ENCODE peak calls at places on chromosomes 7 and 10, in four cellular contexts. K is colonic mucosa, R is ovary, B is endodermal cell. J is an unnamed sample.

GRCh38 chr10:43817368-43817767 is 168.7 kb upstream of the ZNF32 start:
- DNase-seq in K (no peak), R (no peak), B (no peak), J (no peak)

GRCh38 chr10:67114945-67115344 is 189.1 kb downstream of the LRRTM3 start:
- DNase-seq in K (no peak), R (no peak), B (no peak), J (no peak)

GRCh38 chr10:13765641-13766341 is 179.0 kb downstream of the PRPF18 start:
- DNase-seq in K (peak; percentile 39), R (no peak), B (no peak), J (no peak)

GRCh38 chr7:137081276-137081675 is 212.8 kb downstream of the CHRM2 start:
- DNase-seq in K (no peak), R (no peak), B (no peak), J (no peak)

GRCh38 chr10:94890264-94891022 is 48.0 kb upstream of the CYP2C9 start:
- DNase-seq in K (no peak), R (no peak), B (peak; percentile 51), J (no peak)

GRCh38 chr7:78215199-78215598 is 416.6 kb downstream of the PHTF2 start:
- DNase-seq in K (no peak), R (no peak), B (no peak), J (no peak)

GRCh38 chr7:128347573-128348147 is 4.0 kb upstream of the RBM28 start:
- DNase-seq in K (no peak), R (peak; percentile 62), B (peak; percentile 78), J (peak; percentile 66)

GRCh38 chr7:877312-878232 is 1.2 kb downstream of the GET4 start:
- DNase-seq in K (peak; percentile 46), R (peak; percentile 63), B (peak; percentile 70), J (peak; percentile 41)

GRCh38 chr10:35152992-35153391 is 26.3 kb downstream of the CREM start:
- DNase-seq in K (no peak), R (no peak), B (no peak), J (no peak)

GRCh38 chr7:151876899-151877777 is at the start of gene PRKAG2:
- DNase-seq in K (peak; percentile 77), R (peak; percentile 84), B (peak; percentile 77), J (peak; percentile 62)

GRCh38 chr7:45092100-45092930 is 3.5 kb upstream of the NACAD start:
- DNase-seq in K (no peak), R (no peak), B (peak; percentile 45), J (no peak)

GRCh38 chr7:49597805-49598204 is 175.6 kb upstream of the VWC2 start:
- DNase-seq in K (no peak), R (no peak), B (no peak), J (no peak)

GRCh38 chr7:99824091-99824490 is 3.7 kb upstream of the CYP3A43 start:
- DNase-seq in K (no peak), R (no peak), B (peak; percentile 27), J (no peak)

GRCh38 chr10:110408943-110409342 is 88.8 kb upstream of the DUSP5 start:
- DNase-seq in K (no peak), R (no peak), B (no peak), J (no peak)

GRCh38 chr10:104120061-104120460 is 1.9 kb upstream of the SFR1 start:
- DNase-seq in K (no peak), R (no peak), B (no peak), J (no peak)

GRCh38 chr7:73314271-73314670 is 5.6 kb upstream of the NSUN5 start:
- DNase-seq in K (no peak), R (no peak), B (no peak), J (no peak)

GRCh38 chr10:47134166-47134565 is 165.8 kb upstream of the GDF10 start:
- DNase-seq in K (no peak), R (no peak), B (no peak), J (no peak)

GRCh38 chr10:44963772-44964633 is 4.4 kb downstream of the RASSF4 start:
- DNase-seq in K (peak; percentile 59), R (no peak), B (no peak), J (peak; percentile 90)

GRCh38 chr10:112821042-112821441 is 129.0 kb upstream of the TCF7L2 start:
- DNase-seq in K (no peak), R (no peak), B (no peak), J (no peak)

GRCh38 chr10:79430506-79430905 is 14.9 kb downstream of the ZCCHC24 start:
- DNase-seq in K (no peak), R (peak; percentile 27), B (no peak), J (no peak)

GRCh38 chr10:79188154-79188763 is 119.5 kb downstream of the ZMIZ1 start:
- DNase-seq in K (peak; percentile 74), R (peak; percentile 58), B (no peak), J (peak; percentile 45)

GRCh38 chr10:6493521-6494451 is 86.3 kb downstream of the PRKCQ start:
- DNase-seq in K (no peak), R (no peak), B (no peak), J (no peak)

GRCh38 chr10:10798543-10799192 is 219.0 kb upstream of the CELF2 start:
- DNase-seq in K (no peak), R (peak; percentile 73), B (peak; percentile 69), J (peak; percentile 22)

GRCh38 chr7:78359836-78360235 is 561.3 kb downstream of the PHTF2 start:
- DNase-seq in K (no peak), R (no peak), B (no peak), J (no peak)

GRCh38 chr7:138565451-138566114 is 105.5 kb downstream of the TRIM24 start:
- DNase-seq in K (no peak), R (no peak), B (peak; percentile 65), J (peak; percentile 30)

GRCh38 chr7:16916111-16916639 is 34.4 kb upstream of the AGR3 start:
- DNase-seq in K (no peak), R (no peak), B (no peak), J (no peak)

GRCh38 chr10:79246606-79247275 is 100.5 kb upstream of the PPIF start:
- DNase-seq in K (peak; percentile 47), R (peak; percentile 88), B (no peak), J (peak; percentile 77)

GRCh38 chr7:141731476-141732149 is 6.5 kb upstream of the SSBP1 start:
- DNase-seq in K (no peak), R (no peak), B (no peak), J (no peak)

GRCh38 chr7:14305233-14305866 is 315.9 kb upstream of the ETV1 start:
- DNase-seq in K (no peak), R (no peak), B (no peak), J (no peak)

GRCh38 chr7:100369105-100369504 is 4.2 kb upstream of the PILRA start:
- DNase-seq in K (peak; percentile 43), R (no peak), B (no peak), J (peak; percentile 49)

GRCh38 chr7:78176186-78176585 is 377.6 kb downstream of the PHTF2 start:
- DNase-seq in K (no peak), R (peak; percentile 36), B (no peak), J (no peak)

GRCh38 chr7:24241216-24241615 is 42.8 kb upstream of the NPY start:
- DNase-seq in K (no peak), R (no peak), B (no peak), J (no peak)

GRCh38 chr7:150363872-150364271 is 4.8 kb upstream of the REPIN1 start:
- DNase-seq in K (no peak), R (no peak), B (no peak), J (no peak)

GRCh38 chr10:133059571-133059970 is 28.2 kb upstream of the ADGRA1 start:
- DNase-seq in K (no peak), R (no peak), B (no peak), J (no peak)

GRCh38 chr7:121397832-121398231 is 1.7 kb upstream of the FAM3C start:
- DNase-seq in K (no peak), R (no peak), B (no peak), J (no peak)

DNA sequence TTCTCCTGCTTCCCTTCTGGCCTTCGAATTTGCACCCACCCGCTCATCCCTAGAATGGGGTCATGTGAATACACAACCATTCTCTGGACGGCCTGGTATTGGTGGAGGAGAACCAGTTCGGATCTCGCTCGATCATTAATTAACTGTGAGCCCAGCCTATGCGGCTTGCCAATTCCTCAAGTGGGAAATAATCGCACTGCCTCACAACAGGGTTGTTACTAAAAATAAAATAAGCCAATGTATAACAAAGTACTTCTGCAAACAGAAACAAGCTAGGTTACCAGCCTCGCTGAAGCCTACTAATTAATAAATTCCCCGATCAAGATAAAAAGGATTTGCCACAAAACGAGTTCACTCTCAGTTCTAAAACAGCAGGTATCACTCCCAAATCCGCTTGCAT is 16.2 kb downstream of the CTBP2 start:
- DNase-seq in K (no peak), R (no peak), B (no peak), J (no peak)
- H3K4me1 ChIP-seq in K (peaks cover 40% of the 10 kb centered on the region), R (peaks cover 42% of the 10 kb centered on the region), B (peaks cover 13% of the 10 kb centered on the region), J (peaks cover 64% of the 10 kb centered on the region)

GRCh38 chr10:62373995-62374861 is at the start of gene ZNF365:
- DNase-seq in K (no peak), R (peak; percentile 42), B (peak; percentile 81), J (no peak)
- H3K4me3 ChIP-seq in K (peak within 1 kb of the TSS; percentile 25), R (peak within 1 kb of the TSS; percentile 38), B (peak within 1 kb of the TSS; percentile 77), J (peak within 1 kb of the TSS; percentile 62)

GRCh38 chr7:96989859-96990317 is 15.5 kb upstream of the DLX6 start:
- DNase-seq in K (no peak), R (no peak), B (no peak), J (no peak)
- H3K27me3 ChIP-seq in K (peaks cover 57% of the 10 kb centered on the region), R (peaks cover 9% of the 10 kb centered on the region), B (peaks cover 99% of the 10 kb centered on the region), J (peaks cover 5% of the 10 kb centered on the region)

DNA sequence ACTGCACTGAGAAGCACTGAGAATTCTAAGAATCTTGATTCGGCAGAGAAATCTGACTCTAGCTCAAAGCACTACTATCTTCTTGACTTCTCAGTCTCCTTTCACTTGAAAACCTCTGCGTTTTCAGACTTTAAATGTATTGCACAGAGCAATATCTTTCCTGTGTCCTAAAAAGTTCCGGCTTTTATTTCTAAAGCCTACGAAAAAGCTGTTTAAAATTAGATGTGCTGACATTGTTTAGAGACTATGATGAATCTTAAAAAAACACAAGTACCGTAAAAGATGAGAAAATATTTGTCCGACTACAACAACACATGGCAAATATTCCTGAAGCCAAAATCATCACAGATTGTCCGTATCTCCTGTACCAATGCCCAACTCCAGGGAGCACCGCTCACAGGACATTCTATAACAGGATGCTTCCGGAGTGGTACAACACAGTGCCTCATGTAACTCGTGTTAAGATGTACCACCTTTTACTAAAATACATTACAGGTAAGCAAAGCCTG is 136.9 kb downstream of the CUBN start:
- DNase-seq in K (no peak), R (no peak), B (peak; percentile 1), J (no peak)
- H3K4me1 ChIP-seq in K (no peaks in the 10 kb centered on the region), R (peaks cover 8% of the 10 kb centered on the region), B (no peaks in the 10 kb centered on the region), J (peaks cover 5% of the 10 kb centered on the region)

GRCh38 chr7:96089511-96089910 is 232.4 kb downstream of the SLC25A13 start:
- DNase-seq in K (no peak), R (no peak), B (no peak), J (no peak)

GRCh38 chr7:96090756-96091155 is 231.1 kb downstream of the SLC25A13 start:
- DNase-seq in K (no peak), R (no peak), B (no peak), J (no peak)

GRCh38 chr7:96097802-96098201 is 224.1 kb downstream of the SLC25A13 start:
- DNase-seq in K (no peak), R (no peak), B (no peak), J (no peak)

GRCh38 chr7:96088579-96088978 is 233.3 kb downstream of the SLC25A13 start:
- DNase-seq in K (no peak), R (no peak), B (no peak), J (no peak)

GRCh38 chr7:96093435-96093834 is 228.5 kb downstream of the SLC25A13 start:
- DNase-seq in K (no peak), R (no peak), B (no peak), J (no peak)
- H3K4me3 ChIP-seq in K (no peak overlapping the region), R (no peak overlapping the region), B (no peak overlapping the region), J (no peak overlapping the region)